ENCODE peak calls at places on chromosome 11, in eight cellular contexts. N is BJ, B is mucosa of descending colon, P is uterus, Y is testis, R is IMR-90, L is fibroblast of lung, G is neural progenitor cell. U is an unnamed sample.

GRCh38 chr11:134939046-134939445 is 527.0 kb upstream of the B3GAT1 start:
- DNase-seq in Y (no peak), N (no peak), P (no peak), G (peak; percentile 58), B (no peak), L (no peak), R (no peak), U (no peak)

GRCh38 chr11:110249066-110249465 is 47.3 kb downstream of the RDX start:
- DNase-seq in B (no peak), P (no peak), N (no peak), L (peak; percentile 46), G (no peak), R (no peak), Y (no peak), U (peak; percentile 7)

GRCh38 chr11:44011797-44012196 is 36.0 kb upstream of the ACCSL start:
- DNase-seq in L (no peak), Y (peak; percentile 7), P (no peak), N (no peak), G (no peak), B (no peak), R (peak; percentile 66), U (peak; percentile 82)

GRCh38 chr11:47863893-47864430 is 15.8 kb upstream of the NUP160 start:
- DNase-seq in R (no peak), B (no peak), Y (no peak), L (no peak), G (no peak), P (no peak), N (no peak), U (no peak)

GRCh38 chr11:71284525-71285092 is 32.2 kb upstream of the SHANK2 start:
- DNase-seq in Y (no peak), N (no peak), L (no peak), R (no peak), G (no peak), B (peak; percentile 66), P (no peak), U (no peak)

GRCh38 chr11:8908099-8908498 is 2.9 kb upstream of the AKIP1 start:
- DNase-seq in Y (no peak), B (no peak), G (no peak), P (no peak), R (no peak), L (no peak), N (no peak), U (no peak)

GRCh38 chr11:66207816-66208215 is 60.6 kb upstream of the RAB1B start:
- DNase-seq in B (no peak), P (no peak), N (no peak), Y (no peak), R (no peak), L (no peak), G (no peak), U (no peak)

GRCh38 chr11:7204778-7205177 is 46.9 kb upstream of the SYT9 start:
- DNase-seq in G (no peak), R (no peak), P (no peak), N (no peak), B (no peak), Y (peak; percentile 16), L (no peak), U (peak; percentile 8)

GRCh38 chr11:2893021-2893528 is 7.5 kb upstream of the CDKN1C start:
- DNase-seq in L (no peak), B (peak; percentile 16), R (no peak), G (no peak), P (no peak), Y (no peak), N (no peak), U (no peak)

GRCh38 chr11:704799-705645 is 1.0 kb upstream of the EPS8L2 start:
- DNase-seq in R (no peak), N (no peak), L (no peak), B (peak; percentile 90), G (no peak), Y (no peak), P (no peak), U (no peak)

GRCh38 chr11:45881708-45882368 is 3.6 kb upstream of the MAPK8IP1 start:
- DNase-seq in N (no peak), L (no peak), P (no peak), B (no peak), R (no peak), G (no peak), Y (no peak), U (no peak)

GRCh38 chr11:46850829-46851380 is 4.8 kb upstream of the CKAP5 start:
- DNase-seq in R (no peak), Y (no peak), B (no peak), P (no peak), L (no peak), N (no peak), G (peak; percentile 18), U (no peak)

GRCh38 chr11:134152692-134153091 is 71.1 kb downstream of the NCAPD3 start:
- DNase-seq in R (no peak), G (no peak), B (no peak), Y (peak; percentile 85), N (no peak), P (no peak), L (no peak), U (no peak)

GRCh38 chr11:106786251-106786650 is 232.0 kb downstream of the GUCY1A2 start:
- DNase-seq in G (no peak), R (no peak), L (peak; percentile 16), N (no peak), Y (no peak), P (no peak), B (no peak), U (peak; percentile 10)

GRCh38 chr11:130077671-130078468 is 8.2 kb downstream of the APLP2 start:
- DNase-seq in G (no peak), N (no peak), R (no peak), L (no peak), B (no peak), Y (no peak), P (no peak), U (no peak)

GRCh38 chr11:71485466-71485865 is 32.5 kb downstream of the NADSYN1 start:
- DNase-seq in L (no peak), G (no peak), P (no peak), R (no peak), N (no peak), B (no peak), Y (no peak), U (no peak)

GRCh38 chr11:78210000-78210608 is 21.4 kb downstream of the USP35 start:
- DNase-seq in P (no peak), N (no peak), Y (no peak), G (no peak), B (no peak), R (no peak), L (no peak), U (no peak)

GRCh38 chr11:37657645-37658044 is 1059.6 kb upstream of the RAG2 start:
- DNase-seq in B (no peak), P (no peak), G (no peak), R (peak; percentile 25), N (no peak), L (peak; percentile 34), Y (no peak), U (peak; percentile 2)

GRCh38 chr11:66159585-66159984 is 89.5 kb downstream of the PACS1 start:
- DNase-seq in L (no peak), R (no peak), N (no peak), G (no peak), P (no peak), B (no peak), Y (no peak), U (no peak)

GRCh38 chr11:79160786-79161403 is 279.9 kb downstream of the TENM4 start:
- DNase-seq in N (no peak), B (no peak), Y (peak; percentile 33), R (no peak), P (no peak), L (peak; percentile 57), G (peak; percentile 46), U (peak; percentile 60)

GRCh38 chr11:81165164-81165563 is 1568.5 kb downstream of the FAM181B start:
- DNase-seq in N (no peak), B (no peak), P (no peak), G (peak; percentile 41), L (no peak), Y (no peak), R (no peak), U (no peak)

GRCh38 chr11:76131142-76131541 is 75.2 kb downstream of the WNT11 start:
- DNase-seq in Y (no peak), N (no peak), B (no peak), R (no peak), L (no peak), G (no peak), P (no peak), U (no peak)

GRCh38 chr11:15195454-15196200 is 80.9 kb downstream of the INSC start:
- DNase-seq in L (no peak), P (no peak), B (no peak), G (no peak), R (no peak), N (no peak), Y (no peak), U (no peak)

DNA sequence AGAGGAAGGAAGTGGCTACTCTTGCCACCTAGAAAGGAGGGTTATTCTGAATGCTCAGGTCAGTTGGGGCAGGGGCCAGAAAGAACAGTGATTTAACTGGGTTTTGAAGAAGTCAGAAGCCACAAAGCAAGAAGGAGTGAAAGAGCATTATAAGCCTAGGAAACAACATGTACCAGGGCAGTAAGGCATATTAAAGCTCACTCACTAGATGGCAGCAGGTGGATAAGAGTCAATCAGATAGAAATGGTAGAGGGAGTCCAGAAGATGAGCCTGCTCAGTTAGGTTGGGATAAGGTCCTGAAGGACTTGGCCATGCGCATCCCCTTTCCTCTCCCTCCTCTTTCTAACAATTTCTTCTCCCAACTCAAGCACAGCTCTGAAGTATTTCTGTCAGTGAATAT is 22.0 kb upstream of the PATE1 start:
- DNase-seq in G (peak; percentile 34), Y (no peak), N (no peak), R (peak; percentile 4), P (no peak), L (peak; percentile 1), B (no peak), U (peak; percentile 10)
- TF ChIP-seq CTCF in G (peak; percentile 47), Y (no peak), N (peak; percentile 29), R (no peak), P (no peak), L (no peak), B (no peak), U (peak; percentile 13)

DNA sequence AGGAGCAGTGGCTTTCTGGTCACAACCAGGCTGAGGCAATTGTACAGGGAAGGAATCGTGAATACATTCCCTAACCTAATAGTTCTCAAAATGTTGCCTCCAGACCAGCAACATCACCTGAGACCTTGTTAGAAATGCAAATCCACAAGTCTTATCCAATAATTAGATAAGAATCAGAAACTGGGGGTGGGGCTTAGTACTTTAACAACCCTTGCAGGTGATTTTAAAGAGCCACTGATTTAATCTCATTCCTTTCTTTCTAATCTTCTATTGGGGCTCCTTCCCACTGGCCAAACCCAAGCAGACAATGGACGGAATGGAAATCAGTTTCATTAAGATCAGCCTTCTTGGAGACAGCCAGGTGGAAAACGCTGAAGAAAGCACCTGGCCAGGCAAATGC is 142.4 kb upstream of the DDI1 start:
- DNase-seq in B (no peak), G (no peak), P (no peak), L (no peak), R (no peak), N (no peak), Y (no peak), U (no peak)
- H3K4me3 ChIP-seq in B (no peak overlapping the region), G (no peak overlapping the region), P (no peak overlapping the region), L (no peak overlapping the region), R (no peak overlapping the region), N (no peak overlapping the region), Y (no peak overlapping the region), U (no peak overlapping the region)

GRCh38 chr11:31799036-31799793 is 11.9 kb downstream of the PAX6 start:
- DNase-seq in R (no peak), B (no peak), L (no peak), P (no peak), Y (no peak), N (no peak), G (peak; percentile 68), U (no peak)
- TF ChIP-seq CTCF in R (no peak), B (no peak), L (no peak), P (no peak), Y (no peak), N (no peak), G (no peak), U (no peak)

GRCh38 chr11:128549256-128549944 is 38.0 kb downstream of the ETS1 start:
- DNase-seq in B (no peak), L (peak; percentile 81), R (no peak), Y (peak; percentile 71), P (peak; percentile 71), N (no peak), G (no peak), U (peak; percentile 92)
- H3K4me3 ChIP-seq in B (no peak overlapping the region), L (peak overlapping the region; percentile 4), R (no peak overlapping the region), Y (peak overlapping the region; percentile 40), P (peak overlapping the region; percentile 35), N (peak overlapping the region; percentile 33), G (peak overlapping the region; percentile 52), U (peak overlapping the region; percentile 43)

U was measured in fibroblast of mammary gland.